ENCODE peak calls at places on chromosomes 5 and 9, in ten cellular contexts. L is activated T-helper 9 cell treated with anti-CD3 and anti-CD28 coated beads, Interleukin-2, amount 50 U/mL, for 16 hours; R is NCI-H187 treated with DMSO at 0.1 percent for 48 hours; U is HL-60; G is epithelial cell of esophagus; H is NCI-H774; W is cardiac muscle cell; C is fibroblast of pulmonary artery; T is effector memory CD4-positive, alpha-beta T cell; I is spleen. D is an unnamed sample.

GRCh38 chr9:25964239-25964638 is 286.0 kb upstream of the TUSC1 start:
- DNase-seq in L (no peak), R (no peak), U (peak; percentile 68), G (peak; percentile 72), H (peak; percentile 9), W (peak; percentile 72), C (peak; percentile 85), T (no peak), I (no peak), D (peak; percentile 47)

GRCh38 chr5:147782053-147783028 is at the start of gene JAKMIP2:
- DNase-seq in L (peak; percentile 69), R (peak; percentile 91), U (peak; percentile 8), G (peak; percentile 7), H (peak; percentile 96), W (peak; percentile 96), C (peak; percentile 8), T (peak; percentile 42), I (peak; percentile 91), D (peak; percentile 39)

GRCh38 chr9:101566904-101567724 is 27.7 kb downstream of the PPP3R2 start:
- DNase-seq in L (no peak), R (no peak), U (peak; percentile 16), G (peak; percentile 62), H (no peak), W (no peak), C (peak; percentile 52), T (no peak), I (no peak), D (peak; percentile 44)

GRCh38 chr5:54669845-54670635 is 152.5 kb downstream of the SNX18 start:
- DNase-seq in L (no peak), R (no peak), U (no peak), G (no peak), H (no peak), W (no peak), C (no peak), T (no peak), I (no peak), D (no peak)

GRCh38 chr5:161094411-161094810 is 242.4 kb upstream of the ATP10B start:
- DNase-seq in L (no peak), R (no peak), U (no peak), G (peak; percentile 65), H (no peak), W (no peak), C (peak; percentile 6), T (no peak), I (no peak), D (no peak)

GRCh38 chr9:17116400-17116837 is 18.4 kb upstream of the CNTLN start:
- DNase-seq in L (no peak), R (peak; percentile 10), U (no peak), G (peak; percentile 49), H (peak; percentile 31), W (peak; percentile 39), C (peak; percentile 64), T (no peak), I (no peak), D (peak; percentile 52)

GRCh38 chr5:59999056-59999455 is 105.5 kb upstream of the PDE4D start:
- DNase-seq in L (no peak), R (no peak), U (no peak), G (no peak), H (no peak), W (peak; percentile 21), C (no peak), T (no peak), I (no peak), D (no peak)

GRCh38 chr5:2190549-2190948 is 307.8 kb upstream of the IRX4 start:
- DNase-seq in L (no peak), R (no peak), U (no peak), G (no peak), H (no peak), W (no peak), C (no peak), T (no peak), I (no peak), D (no peak)

GRCh38 chr9:126407125-126407870 is 80.7 kb downstream of the MVB12B start:
- DNase-seq in L (no peak), R (no peak), U (no peak), G (no peak), H (peak; percentile 35), W (no peak), C (peak; percentile 28), T (no peak), I (no peak), D (no peak)

GRCh38 chr5:79488775-79489174 is 25.2 kb downstream of the HOMER1 start:
- DNase-seq in L (no peak), R (no peak), U (no peak), G (no peak), H (no peak), W (no peak), C (peak; percentile 51), T (no peak), I (no peak), D (no peak)

GRCh38 chr5:112294126-112294525 is 125.0 kb downstream of the EPB41L4A start:
- DNase-seq in L (no peak), R (no peak), U (no peak), G (no peak), H (no peak), W (no peak), C (no peak), T (no peak), I (no peak), D (no peak)

GRCh38 chr9:82124090-82124489 is 135.5 kb downstream of the SPATA31D1 start:
- DNase-seq in L (no peak), R (no peak), U (no peak), G (peak; percentile 58), H (no peak), W (no peak), C (peak; percentile 55), T (no peak), I (no peak), D (peak; percentile 55)

GRCh38 chr9:130268521-130269131 is 3.1 kb downstream of the HMCN2 start:
- DNase-seq in L (no peak), R (no peak), U (peak; percentile 59), G (no peak), H (peak; percentile 69), W (no peak), C (no peak), T (no peak), I (peak; percentile 40), D (no peak)

GRCh38 chr5:74517700-74518099 is 122.8 kb downstream of the ENC1 start:
- DNase-seq in L (no peak), R (no peak), U (no peak), G (peak; percentile 39), H (no peak), W (no peak), C (peak; percentile 65), T (no peak), I (no peak), D (no peak)

GRCh38 chr5:73412597-73412988 is 36.0 kb downstream of the FOXD1 start:
- DNase-seq in L (no peak), R (no peak), U (no peak), G (peak; percentile 82), H (no peak), W (no peak), C (peak; percentile 37), T (no peak), I (no peak), D (no peak)

D was measured in RWPE1.